ENCODE peak calls at places on chromosomes 5 and 9, in seven cellular contexts. N is NCI-H748 treated with DMSO at 0.1 percent for 48 hours, U is ELR, C is HuH-7, T is amygdala, H is fibroblast of pulmonary artery, F is sciatic nerve. Q is an unnamed sample.

GRCh38 chr5:158609328-158609727 is 490.4 kb downstream of the EBF1 start:
- DNase-seq in C (no peak), N (no peak), H (no peak), F (no peak), T (no peak), U (no peak), Q (no peak)

GRCh38 chr5:181261320-181262085 is 560 bp upstream of the TRIM52 start:
- DNase-seq in C (peak), N (no peak), U (peak), F (peak), H (peak), T (no peak), Q (peak)

GRCh38 chr5:3325811-3326568 is 269.6 kb upstream of the IRX1 start:
- DNase-seq in N (peak), U (no peak), C (no peak), H (no peak), T (no peak), F (no peak), Q (no peak)

GRCh38 chr9:96644137-96644536 is 11.0 kb downstream of the PRXL2C start:
- DNase-seq in T (no peak), H (no peak), N (peak), C (peak), U (no peak), F (no peak), Q (no peak)

GRCh38 chr5:127442085-127442484 is 75.4 kb upstream of the PRRC1 start:
- DNase-seq in H (peak), T (no peak), F (no peak), C (no peak), U (peak), N (no peak), Q (no peak)

GRCh38 chr5:6634327-6634713 is 1.1 kb downstream of the SRD5A1 start:
- DNase-seq in H (peak), T (no peak), N (peak), C (peak), U (peak), F (no peak), Q (no peak)

GRCh38 chr5:165460911-165461310 is 1955.5 kb downstream of the MAT2B start:
- DNase-seq in N (no peak), F (no peak), H (no peak), C (no peak), T (no peak), U (no peak), Q (no peak)

GRCh38 chr9:130834371-130835311 is at the start of gene ABL1:
- DNase-seq in N (peak), F (peak), T (no peak), C (peak), U (peak), H (peak), Q (peak)

GRCh38 chr9:98328141-98328540 is 72.7 kb upstream of the TBC1D2 start:
- DNase-seq in H (no peak), N (no peak), U (no peak), F (no peak), T (no peak), C (no peak), Q (no peak)

GRCh38 chr5:82150562-82150961 is 127.6 kb downstream of the RPS23 start:
- DNase-seq in F (no peak), C (no peak), H (no peak), U (peak), N (no peak), T (no peak), Q (no peak)

GRCh38 chr5:53825016-53825415 is 264.6 kb downstream of the NDUFS4 start:
- DNase-seq in F (no peak), U (no peak), N (no peak), T (no peak), C (no peak), H (no peak), Q (no peak)

GRCh38 chr5:119315516-119315949 is 40.3 kb upstream of the TNFAIP8 start:
- DNase-seq in T (no peak), C (no peak), F (no peak), N (no peak), U (peak), H (peak), Q (peak)